ENCODE peak calls at places on chromosomes 2 and 18, in ten cellular contexts. V is tibial artery; N is T-helper 9 cell; A is A549; B is midbrain; H is PC-9; X is stimulated activated CD4-positive, alpha-beta T cell treated with anti-CD3 and anti-CD28 coated beads, Interleukin-15, amount 100 ng/mL, for 24 hours; P is COR-L47; Z is activated T-helper 1 cell treated with anti-CD3 and anti-CD28 coated beads, Interleukin-2, amount 50 U/mL, for 16 hours; I is GM23248. R is an unnamed sample.

GRCh38 chr2:47803363-47803762 is 20.4 kb downstream of the MSH6 start:
- DNase-seq in Z (no peak), P (no peak), X (no peak), V (no peak), B (no peak), N (no peak), I (no peak), H (peak; percentile 20), A (no peak), R (no peak)

GRCh38 chr2:96156011-96156820 is 11.0 kb upstream of the DUSP2 start:
- DNase-seq in V (no peak), B (no peak), P (no peak), A (no peak), N (no peak), X (peak; percentile 75), H (no peak), I (no peak), Z (no peak), R (no peak)

GRCh38 chr2:16043627-16044026 is 103.3 kb downstream of the MYCN start:
- DNase-seq in H (no peak), I (no peak), A (no peak), N (no peak), X (no peak), Z (no peak), V (no peak), P (no peak), B (no peak), R (no peak)

GRCh38 chr2:862723-863466 is 87.8 kb upstream of the SNTG2 start:
- DNase-seq in N (no peak), A (no peak), V (no peak), H (no peak), B (no peak), I (no peak), X (no peak), Z (no peak), P (no peak), R (no peak)

GRCh38 chr18:44536041-44536440 is 144.6 kb upstream of the SETBP1 start:
- DNase-seq in N (no peak), V (no peak), Z (no peak), B (no peak), P (no peak), I (peak; percentile 89), H (no peak), A (no peak), X (no peak), R (no peak)

GRCh38 chr2:64643838-64644219 is 9.9 kb downstream of the SERTAD2 start:
- DNase-seq in V (no peak), X (no peak), P (no peak), N (no peak), H (no peak), Z (no peak), B (no peak), A (no peak), I (peak; percentile 39), R (no peak)

GRCh38 chr2:171878481-171878993 is 15.5 kb downstream of the SLC25A12 start:
- DNase-seq in X (no peak), I (peak; percentile 78), P (no peak), H (no peak), V (no peak), B (no peak), Z (no peak), A (no peak), N (no peak), R (no peak)

GRCh38 chr2:45763797-45764196 is 112.3 kb downstream of the PRKCE start:
- DNase-seq in N (no peak), V (no peak), Z (no peak), X (no peak), I (no peak), A (no peak), P (no peak), B (no peak), H (no peak), R (no peak)

GRCh38 chr2:46547223-46548102 is 68.1 kb downstream of the TMEM247 start:
- DNase-seq in P (no peak), H (no peak), Z (no peak), I (no peak), X (no peak), N (no peak), V (peak; percentile 78), A (no peak), B (no peak), R (no peak)

GRCh38 chr2:29022455-29023128 is 41.5 kb downstream of the TOGARAM2 start:
- DNase-seq in Z (no peak), B (peak; percentile 62), H (no peak), A (no peak), P (no peak), V (no peak), X (no peak), N (no peak), I (no peak), R (no peak)

GRCh38 chr2:121595012-121595891 is 54.0 kb downstream of the CLASP1 start:
- DNase-seq in X (no peak), B (no peak), H (no peak), N (no peak), P (no peak), I (no peak), V (no peak), Z (no peak), A (no peak), R (no peak)

GRCh38 chr18:49096021-49096420 is 145.3 kb upstream of the SMAD7 start:
- DNase-seq in Z (no peak), B (no peak), A (no peak), I (no peak), V (no peak), H (no peak), X (no peak), P (peak; percentile 22), N (no peak), R (no peak)

GRCh38 chr2:195343942-195344530 is 313.0 kb upstream of the SLC39A10 start:
- DNase-seq in V (no peak), H (no peak), B (no peak), A (no peak), P (no peak), I (peak; percentile 42), N (no peak), Z (no peak), X (no peak), R (no peak)

GRCh38 chr2:37635359-37636208 is 35.9 kb downstream of the CDC42EP3 start:
- DNase-seq in Z (peak; percentile 61), H (no peak), B (no peak), N (peak; percentile 46), I (peak; percentile 92), V (no peak), X (peak; percentile 82), P (no peak), A (no peak), R (no peak)

GRCh38 chr2:138490673-138491494 is 10.7 kb upstream of the SPOPL start:
- DNase-seq in B (no peak), X (no peak), N (no peak), Z (no peak), P (no peak), I (no peak), V (no peak), A (no peak), H (peak; percentile 67), R (no peak)

R was measured in mesothelial cell of epicardium.